ENCODE peak calls at places on chromosome 1, in five cellular contexts. V, R, Z, D and J are unnamed samples.

GRCh38 chr1:199297901-199298300 is 659.1 kb downstream of the PTPRC start:
- DNase-seq in R (no peak), V (no peak), D (no peak), Z (no peak), J (no peak)

GRCh38 chr1:4611708-4612349 is 42.6 kb upstream of the AJAP1 start:
- DNase-seq in V (no peak), Z (no peak), R (no peak), D (no peak), J (no peak)

GRCh38 chr1:39666772-39667171 is 5.1 kb downstream of the NT5C1A start:
- DNase-seq in R (no peak), D (no peak), Z (no peak), V (no peak), J (no peak)

GRCh38 chr1:72186733-72187307 is 95.5 kb downstream of the NEGR1 start:
- DNase-seq in V (no peak), D (no peak), R (no peak), Z (peak), J (no peak)

GRCh38 chr1:205458777-205459566 is 3.1 kb upstream of the BLACAT1 start:
- DNase-seq in Z (peak), D (no peak), R (no peak), V (no peak), J (no peak)

GRCh38 chr1:149843302-149844041 is 55.9 kb upstream of the BOLA1 start:
- DNase-seq in V (no peak), Z (peak), R (no peak), D (no peak), J (no peak)

GRCh38 chr1:89804646-89805237 is 16.1 kb upstream of the LRRC8D start:
- DNase-seq in V (peak), Z (peak), D (no peak), R (no peak), J (no peak)

GRCh38 chr1:44677201-44677520 is 2.6 kb downstream of the ARMH1 start:
- DNase-seq in R (no peak), V (no peak), D (no peak), Z (peak), J (no peak)

GRCh38 chr1:37479255-37480124 is 5.1 kb downstream of the ZC3H12A start:
- DNase-seq in D (peak), V (peak), Z (peak), R (no peak), J (no peak)

GRCh38 chr1:37477946-37478345 is 3.6 kb downstream of the ZC3H12A start:
- DNase-seq in Z (peak), V (no peak), D (no peak), R (no peak), J (no peak)

GRCh38 chr1:37478451-37478871 is 4.1 kb downstream of the ZC3H12A start:
- DNase-seq in D (peak), V (no peak), R (no peak), Z (peak), J (no peak)

GRCh38 chr1:37480125-37480466 is 5.7 kb downstream of the ZC3H12A start:
- DNase-seq in D (no peak), V (no peak), R (no peak), Z (no peak), J (no peak)

GRCh38 chr1:37478890-37479254 is 4.5 kb downstream of the ZC3H12A start:
- DNase-seq in D (no peak), V (no peak), Z (peak), R (no peak), J (no peak)
- H3K4me3 ChIP-seq in D (peak), V (peak), Z (peak), R (peak), J (peak)

GRCh38 chr1:80582980-80583379 is 1217.8 kb upstream of the ADGRL2 start:
- DNase-seq in D (no peak), Z (no peak), V (no peak), R (no peak), J (no peak)
- H3K4me3 ChIP-seq in D (no peak), Z (no peak), V (no peak), R (no peak), J (no peak)

GRCh38 chr1:53062731-53063591 is 948 bp downstream of the PODN start:
- DNase-seq in Z (no peak), V (no peak), R (no peak), D (no peak), J (no peak)
- H3K4me3 ChIP-seq in Z (peak), V (peak), R (peak), D (peak), J (peak)

DNA sequence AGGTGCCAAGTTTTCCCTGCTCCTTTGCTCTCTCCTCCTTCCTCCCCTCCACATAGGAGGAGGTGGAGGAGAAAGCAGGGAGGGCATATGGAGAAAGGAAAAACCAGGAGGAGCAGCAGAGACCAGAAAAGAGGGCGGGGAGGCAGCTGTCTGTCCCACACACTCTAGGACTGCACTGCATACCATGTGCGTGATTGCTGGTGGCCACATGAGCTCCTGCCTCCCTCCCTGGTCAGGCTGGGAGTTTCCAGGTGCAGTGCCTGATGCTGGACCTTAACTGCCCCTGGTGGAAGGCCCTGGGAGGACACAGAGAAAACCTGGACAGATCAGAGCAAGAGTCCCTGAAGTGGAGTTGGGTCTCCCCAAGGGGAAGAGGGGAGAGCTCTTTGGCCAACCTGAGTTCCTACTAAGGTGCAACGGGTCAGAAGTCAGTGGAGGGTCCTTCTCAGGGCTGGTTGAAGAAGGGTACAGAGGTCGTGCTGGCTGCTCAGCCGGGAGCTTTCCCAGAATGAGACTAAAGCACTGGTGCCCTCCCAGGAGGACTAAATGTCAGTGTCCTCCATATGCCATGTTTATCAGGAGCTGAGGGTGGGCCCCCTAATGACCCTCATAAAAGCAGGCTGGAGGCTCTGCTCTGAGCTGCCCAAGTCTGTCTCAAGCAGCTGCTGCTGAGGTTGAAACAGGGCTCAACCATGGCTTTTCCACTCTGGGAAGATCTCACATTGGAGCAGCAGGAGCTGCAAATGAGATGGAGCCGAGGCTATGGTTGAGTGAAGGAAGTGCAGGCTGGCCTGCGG is 3.5 kb upstream of the LGR6 start:
- DNase-seq in V (no peak), R (no peak), D (no peak), Z (peak), J (no peak)
- H3K4me3 ChIP-seq in V (no peak), R (no peak), D (no peak), Z (no peak), J (no peak)

GRCh38 chr1:155982106-155982505 is 3.8 kb upstream of the ARHGEF2 start:
- DNase-seq in V (no peak), Z (no peak), D (no peak), R (no peak), J (no peak)
- H3K4me3 ChIP-seq in V (no peak), Z (peak), D (peak), R (no peak), J (peak)

GRCh38 chr1:183027791-183028190 is 4.6 kb downstream of the LAMC1 start:
- DNase-seq in D (no peak), V (no peak), Z (no peak), R (no peak), J (no peak)
- H3K4me3 ChIP-seq in D (peak), V (no peak), Z (peak), R (peak), J (no peak)

DNA sequence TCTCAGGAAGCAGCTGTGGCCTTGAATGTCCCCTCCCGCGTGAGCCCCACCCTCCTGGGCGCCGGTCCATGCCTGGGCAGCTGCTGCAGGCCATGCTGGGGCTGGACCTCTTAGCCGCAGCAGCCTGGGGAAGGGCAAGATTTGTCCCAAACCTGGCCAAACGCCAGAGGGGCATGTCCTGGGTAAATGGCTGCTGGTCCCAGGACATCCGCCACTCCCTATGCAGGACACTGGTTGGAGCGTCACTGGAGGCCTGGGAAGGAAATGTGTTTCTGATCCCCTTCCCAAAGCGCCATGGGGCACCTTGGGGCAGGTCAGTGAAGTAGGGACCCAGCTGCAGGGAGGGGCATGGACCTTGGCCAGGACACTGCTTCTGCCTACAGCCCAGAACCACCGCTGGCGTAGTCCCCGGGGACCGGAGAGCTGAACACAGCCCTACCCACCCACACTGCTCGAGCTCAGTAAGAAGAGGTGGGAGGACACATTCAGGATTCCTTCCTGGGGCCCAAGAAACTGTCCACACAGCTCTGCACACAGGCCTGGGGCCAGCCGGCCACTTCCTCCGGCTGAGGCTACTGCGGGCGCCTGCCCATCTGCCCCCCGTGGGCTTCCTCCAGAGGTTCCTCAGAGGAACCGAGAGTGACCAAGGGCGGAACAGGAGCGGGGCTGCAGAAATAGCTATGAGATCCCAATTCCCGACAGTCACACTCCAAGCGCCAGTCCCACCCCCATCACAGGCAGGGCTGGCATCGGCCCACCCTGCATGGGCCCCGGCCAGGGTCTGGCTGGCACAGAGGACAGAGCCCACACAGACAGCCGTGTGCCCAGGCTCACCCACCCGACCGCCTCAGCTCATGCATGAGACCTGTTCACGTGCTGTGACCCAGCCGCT is 10.8 kb upstream of the PLEKHG5 start:
- DNase-seq in Z (peak), V (no peak), D (no peak), R (no peak), J (no peak)
- H3K4me3 ChIP-seq in Z (no peak), V (no peak), D (no peak), R (no peak), J (no peak)

DNA sequence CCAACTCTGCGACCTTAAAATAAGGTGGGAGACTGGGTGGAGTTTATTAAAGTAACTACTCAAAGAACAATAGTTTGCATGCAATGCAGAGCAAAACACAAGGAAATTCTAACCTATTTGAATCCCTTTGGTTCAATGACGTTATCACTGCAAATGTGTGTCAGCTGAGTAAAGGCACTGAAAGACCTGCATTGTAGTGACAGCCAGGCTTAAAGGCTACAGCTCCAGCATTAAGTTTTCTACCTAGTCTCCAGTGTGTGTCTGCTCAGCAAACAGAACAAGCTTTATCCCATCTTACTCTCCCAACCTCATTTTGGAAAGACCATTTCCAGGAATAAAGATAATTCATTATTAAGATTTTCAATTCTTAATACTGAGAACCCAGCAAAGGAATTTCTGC is 14.3 kb downstream of the PTP4A2 start:
- DNase-seq in V (no peak), D (no peak), R (no peak), Z (no peak), J (no peak)
- H3K4me3 ChIP-seq in V (no peak), D (no peak), R (no peak), Z (no peak), J (no peak)

GRCh38 chr1:65564493-65564892 is 144.0 kb downstream of the LEPR start:
- DNase-seq in Z (no peak), D (no peak), R (no peak), V (no peak), J (no peak)
- H3K4me3 ChIP-seq in Z (no peak), D (no peak), R (no peak), V (no peak), J (no peak)